ENCODE peak calls at places on chromosomes 5 and 9, in ten cellular contexts. V is caudate nucleus; Y is Calu3; X is T-helper 2 cell treated with Interferon-gamma antibody and Interleukin-4, amounts not matched to agents 5 μg/mL and 100 μg/mL, for 36 hours; I is cerebellum; M is HT1080; D is SW 1271; B is K562; Z is stimulated activated naive CD4-positive, alpha-beta T cell; K is EH. J is an unnamed sample.

GRCh38 chr5:142798099-142798768 is 28.1 kb downstream of the ARHGAP26 start:
- DNase-seq in V (no peak), Y (no peak), X (peak; percentile 31), I (no peak), M (no peak), D (no peak), B (no peak), Z (peak; percentile 6), K (no peak), J (peak; percentile 46)

GRCh38 chr9:127543973-127544533 is 68.0 kb upstream of the STXBP1 start:
- DNase-seq in V (no peak), Y (no peak), X (no peak), I (no peak), M (no peak), D (no peak), B (no peak), Z (no peak), K (no peak), J (no peak)

GRCh38 chr9:95242613-95243012 is 74.9 kb downstream of the FANCC start:
- DNase-seq in V (no peak), Y (no peak), X (no peak), I (no peak), M (no peak), D (no peak), B (no peak), Z (no peak), K (no peak), J (no peak)

GRCh38 chr5:131509811-131510210 is 125.2 kb downstream of the RAPGEF6 start:
- DNase-seq in V (no peak), Y (no peak), X (no peak), I (no peak), M (no peak), D (no peak), B (no peak), Z (no peak), K (no peak), J (no peak)

GRCh38 chr5:158422653-158423505 is 563.9 kb upstream of the CLINT1 start:
- DNase-seq in V (no peak), Y (no peak), X (no peak), I (no peak), M (no peak), D (no peak), B (no peak), Z (no peak), K (no peak), J (no peak)

GRCh38 chr9:96067004-96067403 is 191.5 kb downstream of the ERCC6L2 start:
- DNase-seq in V (no peak), Y (no peak), X (no peak), I (no peak), M (no peak), D (no peak), B (no peak), Z (no peak), K (no peak), J (peak; percentile 44)

GRCh38 chr9:89436963-89437625 is 60.8 kb downstream of the SEMA4D start:
- DNase-seq in V (no peak), Y (peak; percentile 25), X (no peak), I (no peak), M (no peak), D (no peak), B (no peak), Z (peak; percentile 43), K (no peak), J (peak; percentile 70)

GRCh38 chr5:157858527-157859226 is at the start of gene CLINT1:
- DNase-seq in V (peak; percentile 86), Y (peak; percentile 94), X (peak; percentile 87), I (peak; percentile 89), M (peak; percentile 87), D (peak; percentile 82), B (peak; percentile 84), Z (peak; percentile 84), K (peak; percentile 87), J (peak; percentile 91)

GRCh38 chr9:2018162-2018643 is 3.1 kb downstream of the SMARCA2 start:
- DNase-seq in V (peak; percentile 47), Y (no peak), X (no peak), I (peak; percentile 57), M (no peak), D (no peak), B (no peak), Z (no peak), K (no peak), J (no peak)

GRCh38 chr9:70566743-70567142 is 152.3 kb upstream of the KLF9 start:
- DNase-seq in V (no peak), Y (no peak), X (no peak), I (no peak), M (no peak), D (no peak), B (no peak), Z (no peak), K (no peak), J (no peak)

GRCh38 chr9:105141448-105142101 is 102.9 kb upstream of the SLC44A1 start:
- DNase-seq in V (no peak), Y (no peak), X (no peak), I (no peak), M (no peak), D (no peak), B (no peak), Z (no peak), K (no peak), J (no peak)

GRCh38 chr9:130215341-130216119 is 43.3 kb downstream of the NCS1 start:
- DNase-seq in V (no peak), Y (no peak), X (no peak), I (no peak), M (peak; percentile 85), D (no peak), B (no peak), Z (no peak), K (peak; percentile 56), J (no peak)